ENCODE peak calls at places on chromosome 3, in six cellular contexts. J, F, Z, C, A and H are unnamed samples.

GRCh38 chr3:71436337-71436736 is 147.2 kb downstream of the FOXP1 start:
- DNase-seq in J (no peak), F (no peak), Z (no peak), C (no peak), A (no peak), H (no peak)

GRCh38 chr3:183291511-183292031 is 38.5 kb downstream of the B3GNT5 start:
- DNase-seq in J (no peak), F (no peak), Z (no peak), C (no peak), A (no peak), H (no peak)

GRCh38 chr3:116338713-116339112 is 106.6 kb downstream of the LSAMP start:
- DNase-seq in J (peak), F (no peak), Z (no peak), C (no peak), A (no peak), H (no peak)

GRCh38 chr3:120203016-120203415 is 82.0 kb downstream of the GPR156 start:
- DNase-seq in J (no peak), F (peak), Z (no peak), C (no peak), A (no peak), H (no peak)

GRCh38 chr3:5347486-5347885 is 160.0 kb downstream of the EDEM1 start:
- DNase-seq in J (no peak), F (no peak), Z (no peak), C (no peak), A (no peak), H (no peak)

GRCh38 chr3:14803101-14803980 is 15.4 kb upstream of the FGD5 start:
- DNase-seq in J (no peak), F (peak), Z (peak), C (no peak), A (peak), H (no peak)

GRCh38 chr3:107241217-107241616 is 136.0 kb upstream of the CCDC54 start:
- DNase-seq in J (peak), F (peak), Z (peak), C (no peak), A (peak), H (no peak)

GRCh38 chr3:10524270-10524669 is 18.9 kb upstream of the ATP2B2 start:
- DNase-seq in J (no peak), F (no peak), Z (no peak), C (no peak), A (peak), H (no peak)

GRCh38 chr3:32282578-32282977 is 44.1 kb downstream of the CMTM8 start:
- DNase-seq in J (no peak), F (no peak), Z (no peak), C (no peak), A (no peak), H (no peak)

GRCh38 chr3:30236011-30236410 is 370.4 kb upstream of the TGFBR2 start:
- DNase-seq in J (no peak), F (no peak), Z (no peak), C (no peak), A (no peak), H (no peak)

GRCh38 chr3:134357261-134357913 is 16.9 kb downstream of the AMOTL2 start:
- DNase-seq in J (no peak), F (no peak), Z (peak), C (no peak), A (no peak), H (no peak)

GRCh38 chr3:38264307-38264706 is 1.3 kb upstream of the SLC22A13 start:
- DNase-seq in J (no peak), F (no peak), Z (peak), C (no peak), A (no peak), H (no peak)

GRCh38 chr3:77620009-77620408 is 580.1 kb downstream of the ROBO2 start:
- DNase-seq in J (no peak), F (no peak), Z (no peak), C (no peak), A (no peak), H (no peak)

GRCh38 chr3:149044329-149045083 is 41.8 kb downstream of the HLTF start:
- DNase-seq in J (no peak), F (no peak), Z (no peak), C (no peak), A (no peak), H (no peak)
- H3K4me3 ChIP-seq in J (no peak), F (no peak), Z (no peak), C (no peak), A (no peak), H (no peak)

GRCh38 chr3:136070953-136071949 is 105.7 kb downstream of the PPP2R3A start:
- DNase-seq in J (no peak), F (peak), Z (no peak), C (no peak), A (no peak), H (no peak)

GRCh38 chr3:136074546-136074945 is 109.0 kb downstream of the PPP2R3A start:
- DNase-seq in J (no peak), F (no peak), Z (no peak), C (no peak), A (no peak), H (no peak)

GRCh38 chr3:136075218-136075808 is 109.8 kb downstream of the PPP2R3A start:
- DNase-seq in J (peak), F (peak), Z (peak), C (peak), A (peak), H (peak)

GRCh38 chr3:136078421-136079364 is 113.2 kb downstream of the PPP2R3A start:
- DNase-seq in J (no peak), F (peak), Z (no peak), C (no peak), A (no peak), H (no peak)

DNA sequence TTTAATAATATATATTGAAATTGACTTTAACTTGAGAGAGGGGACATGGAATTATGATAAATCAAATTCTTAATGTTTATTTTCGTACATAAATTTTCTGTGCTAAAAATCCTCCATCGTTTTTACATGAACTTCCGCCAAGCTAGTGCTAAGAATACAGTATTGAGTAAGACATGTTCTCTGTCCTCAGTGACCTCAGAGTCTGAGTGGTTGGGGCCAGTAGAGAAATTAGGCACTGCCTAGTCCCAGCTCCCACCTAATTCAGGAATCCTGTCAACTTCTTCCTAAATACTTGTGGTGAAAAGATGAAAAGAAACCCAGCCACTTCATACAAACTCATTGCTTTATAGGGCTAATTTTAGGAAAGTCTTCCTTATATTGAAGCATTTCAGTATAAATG is 110.3 kb downstream of the PPP2R3A start:
- DNase-seq in J (no peak), F (no peak), Z (no peak), C (no peak), A (no peak), H (no peak)
- H3K4me3 ChIP-seq in J (no peak), F (no peak), Z (no peak), C (no peak), A (no peak), H (no peak)

GRCh38 chr3:121592856-121593702 is at the start of gene FBXO40:
- DNase-seq in J (peak), F (peak), Z (peak), C (no peak), A (no peak), H (peak)
- H3K4me3 ChIP-seq in J (no peak), F (no peak), Z (no peak), C (no peak), A (no peak), H (no peak)

DNA sequence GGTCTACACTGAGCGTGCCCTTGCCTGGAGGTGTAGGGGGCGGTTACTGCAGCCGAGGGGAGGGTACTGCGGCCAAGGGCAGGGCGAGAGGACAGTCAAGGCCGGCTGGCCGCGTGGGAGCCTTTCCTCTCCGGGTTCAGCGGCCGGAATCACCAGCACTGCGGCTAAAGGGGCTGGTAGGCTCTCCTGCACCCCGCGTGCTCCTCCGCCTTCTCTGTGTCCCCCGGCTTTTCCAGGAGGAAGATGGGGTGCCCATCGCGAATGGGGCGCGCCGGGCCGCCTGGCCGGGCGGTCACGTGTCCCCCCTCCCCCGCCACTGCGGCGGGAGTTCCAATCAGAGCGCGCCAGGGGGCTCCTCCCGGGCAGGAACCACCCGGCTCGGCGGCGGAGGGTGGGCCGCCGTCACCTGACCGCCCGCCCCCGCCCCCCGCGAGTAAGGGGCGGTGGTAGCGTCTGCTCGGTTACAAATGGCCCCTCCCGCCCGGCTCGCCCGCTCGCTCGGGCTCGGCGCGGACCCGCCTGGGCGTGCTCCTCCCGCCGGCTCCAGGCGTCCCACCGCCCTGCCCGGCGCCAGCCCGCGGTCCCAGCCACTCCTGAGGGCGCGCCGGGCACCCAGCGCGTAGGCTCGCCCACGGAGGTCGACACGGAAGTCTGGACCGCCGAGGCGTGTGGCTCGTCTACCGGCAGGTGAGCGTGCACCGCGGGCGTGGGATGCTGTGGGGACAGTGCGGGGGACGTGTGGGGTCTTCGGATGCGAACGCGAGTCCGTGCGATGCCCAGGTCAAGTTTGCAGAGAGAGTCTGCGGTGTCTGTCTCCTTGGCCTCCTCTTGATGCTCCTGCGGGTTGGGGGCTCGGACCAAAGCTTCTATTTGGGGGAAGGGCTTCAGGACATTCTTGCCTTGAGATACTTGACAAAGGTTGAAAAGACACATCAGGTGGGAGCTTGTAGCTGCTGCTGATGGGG is 242.6 kb upstream of the TOPAZ1 start:
- DNase-seq in J (peak), F (peak), Z (peak), C (no peak), A (no peak), H (no peak)
- H3K4me3 ChIP-seq in J (peak), F (peak), Z (peak), C (peak), A (peak), H (peak)

GRCh38 chr3:186362988-186363387 is 954 bp upstream of the DGKG start:
- DNase-seq in J (no peak), F (no peak), Z (no peak), C (no peak), A (no peak), H (no peak)

GRCh38 chr3:186361246-186361611 is 805 bp downstream of the DGKG start:
- DNase-seq in J (peak), F (no peak), Z (no peak), C (no peak), A (no peak), H (no peak)

GRCh38 chr3:186360779-186361178 is 1.3 kb downstream of the DGKG start:
- DNase-seq in J (peak), F (no peak), Z (peak), C (no peak), A (no peak), H (no peak)

GRCh38 chr3:186362409-186362757 is 349 bp upstream of the DGKG start:
- DNase-seq in J (no peak), F (no peak), Z (no peak), C (no peak), A (no peak), H (no peak)

GRCh38 chr3:186361612-186362408 is at the start of gene DGKG:
- DNase-seq in J (peak), F (no peak), Z (peak), C (no peak), A (peak), H (no peak)
- H3K4me3 ChIP-seq in J (peak), F (peak), Z (peak), C (no peak), A (peak), H (peak)

GRCh38 chr3:112298781-112299180 is 4.8 kb upstream of the SLC9C1 start:
- DNase-seq in J (no peak), F (no peak), Z (no peak), C (no peak), A (no peak), H (no peak)

GRCh38 chr3:112302881-112303761 is 9.1 kb upstream of the SLC9C1 start:
- DNase-seq in J (peak), F (peak), Z (peak), C (no peak), A (no peak), H (peak)

GRCh38 chr3:112302061-112302830 is 8.2 kb upstream of the SLC9C1 start:
- DNase-seq in J (peak), F (peak), Z (no peak), C (no peak), A (no peak), H (no peak)

GRCh38 chr3:112293368-112294321 is at the start of gene SLC9C1:
- DNase-seq in J (peak), F (peak), Z (peak), C (peak), A (no peak), H (peak)

DNA sequence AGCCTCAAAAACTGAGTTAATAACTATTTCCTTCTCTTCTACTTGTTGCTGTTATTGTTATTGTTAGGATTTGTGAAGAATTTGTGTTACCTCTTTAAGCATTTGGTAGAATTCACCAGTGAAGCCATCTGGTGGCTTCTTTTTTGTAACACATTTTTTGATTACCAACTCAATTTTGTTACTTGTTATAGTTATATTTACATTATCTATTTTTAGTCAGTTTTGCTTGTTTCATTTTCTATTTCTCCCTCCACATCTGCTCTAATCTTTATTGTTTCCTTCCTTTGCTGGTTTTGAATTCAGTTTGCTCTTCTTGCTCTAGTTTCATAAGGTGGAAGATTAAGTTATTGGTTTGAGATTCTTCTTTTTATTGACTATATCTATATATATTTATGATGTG is 3.7 kb upstream of the SLC9C1 start:
- DNase-seq in J (no peak), F (no peak), Z (no peak), C (no peak), A (no peak), H (no peak)
- H3K4me3 ChIP-seq in J (no peak), F (no peak), Z (no peak), C (no peak), A (no peak), H (no peak)